ENCODE peak calls at places on chromosomes 13 and 19, in six cellular contexts. One of them, this sample, is unnamed.

GRCh38 chr19:31070676-31071075 is 278.6 kb downstream of the TSHZ3 start:
- DNase-seq in left cardiac atrium: no peak
- DNase-seq in M059J: no peak
- DNase-seq in nephron progenitor cell: no peak
- DNase-seq in right lobe of liver: no peak
- DNase-seq in osteocyte: no peak
- DNase-seq in this sample: no peak

GRCh38 chr13:110559429-110559943 is 2.0 kb downstream of the RAB20 start:
- DNase-seq in left cardiac atrium: peak
- DNase-seq in M059J: no peak
- DNase-seq in nephron progenitor cell: no peak
- DNase-seq in right lobe of liver: peak
- DNase-seq in osteocyte: no peak
- DNase-seq in this sample: no peak

GRCh38 chr19:50266896-50267295 is 62.3 kb downstream of the KCNC3 start:
- DNase-seq in left cardiac atrium: no peak
- DNase-seq in M059J: no peak
- DNase-seq in nephron progenitor cell: peak
- DNase-seq in right lobe of liver: no peak
- DNase-seq in osteocyte: no peak
- DNase-seq in this sample: peak

GRCh38 chr13:111031531-111031961 is 83.6 kb upstream of the ARHGEF7 start:
- DNase-seq in left cardiac atrium: no peak
- DNase-seq in M059J: peak
- DNase-seq in nephron progenitor cell: no peak
- DNase-seq in right lobe of liver: no peak
- DNase-seq in osteocyte: no peak
- DNase-seq in this sample: no peak

GRCh38 chr19:4559569-4559968 is at the start of gene SEMA6B:
- DNase-seq in left cardiac atrium: peak
- DNase-seq in M059J: no peak
- DNase-seq in nephron progenitor cell: no peak
- DNase-seq in right lobe of liver: no peak
- DNase-seq in osteocyte: no peak
- DNase-seq in this sample: no peak

GRCh38 chr19:43883864-43884263 is 51.2 kb downstream of the ZNF45 start:
- DNase-seq in left cardiac atrium: no peak
- DNase-seq in M059J: no peak
- DNase-seq in nephron progenitor cell: no peak
- DNase-seq in right lobe of liver: no peak
- DNase-seq in osteocyte: no peak
- DNase-seq in this sample: no peak

GRCh38 chr13:30151398-30151797 is 156.0 kb downstream of the KATNAL1 start:
- DNase-seq in left cardiac atrium: no peak
- DNase-seq in M059J: no peak
- DNase-seq in nephron progenitor cell: no peak
- DNase-seq in right lobe of liver: no peak
- DNase-seq in osteocyte: no peak
- DNase-seq in this sample: no peak

GRCh38 chr19:31149306-31149975 is 199.8 kb downstream of the TSHZ3 start:
- DNase-seq in left cardiac atrium: no peak
- DNase-seq in M059J: peak
- DNase-seq in nephron progenitor cell: no peak
- DNase-seq in right lobe of liver: no peak
- DNase-seq in osteocyte: no peak
- DNase-seq in this sample: no peak

GRCh38 chr13:50911937-50912624 is 2.5 kb downstream of the RNASEH2B start:
- DNase-seq in left cardiac atrium: peak
- DNase-seq in M059J: peak
- DNase-seq in nephron progenitor cell: peak
- DNase-seq in right lobe of liver: peak
- DNase-seq in osteocyte: peak
- DNase-seq in this sample: peak

GRCh38 chr13:65093352-65093751 is 2136.8 kb downstream of the PCDH9 start:
- DNase-seq in left cardiac atrium: no peak
- DNase-seq in M059J: no peak
- DNase-seq in nephron progenitor cell: no peak
- DNase-seq in right lobe of liver: no peak
- DNase-seq in osteocyte: no peak
- DNase-seq in this sample: no peak

GRCh38 chr13:48775285-48775684 is 121.6 kb downstream of the CYSLTR2 start:
- DNase-seq in left cardiac atrium: no peak
- DNase-seq in M059J: peak
- DNase-seq in nephron progenitor cell: no peak
- DNase-seq in right lobe of liver: no peak
- DNase-seq in osteocyte: no peak
- DNase-seq in this sample: no peak

GRCh38 chr13:54210397-54211050 is 1181.9 kb downstream of the OLFM4 start:
- DNase-seq in left cardiac atrium: no peak
- DNase-seq in M059J: peak
- DNase-seq in nephron progenitor cell: no peak
- DNase-seq in right lobe of liver: no peak
- DNase-seq in osteocyte: no peak
- DNase-seq in this sample: no peak

GRCh38 chr19:51750381-51751124 is 1.1 kb downstream of the FPR1 start:
- DNase-seq in left cardiac atrium: no peak
- DNase-seq in M059J: peak
- DNase-seq in nephron progenitor cell: no peak
- DNase-seq in right lobe of liver: no peak
- DNase-seq in osteocyte: no peak
- DNase-seq in this sample: no peak

GRCh38 chr13:21326155-21327030 is 132.7 kb downstream of the ZDHHC20 start:
- DNase-seq in left cardiac atrium: peak
- DNase-seq in M059J: no peak
- DNase-seq in nephron progenitor cell: peak
- DNase-seq in right lobe of liver: no peak
- DNase-seq in osteocyte: no peak
- DNase-seq in this sample: no peak

GRCh38 chr13:90197722-90198121 is 1149.8 kb upstream of the MIR17HG start:
- DNase-seq in left cardiac atrium: no peak
- DNase-seq in M059J: peak
- DNase-seq in nephron progenitor cell: no peak
- DNase-seq in right lobe of liver: no peak
- DNase-seq in osteocyte: no peak
- DNase-seq in this sample: no peak

GRCh38 chr13:100707818-100708740 is 33.5 kb upstream of the TMTC4 start:
- DNase-seq in left cardiac atrium: no peak
- DNase-seq in M059J: peak
- DNase-seq in nephron progenitor cell: no peak
- DNase-seq in right lobe of liver: no peak
- DNase-seq in osteocyte: no peak
- DNase-seq in this sample: no peak

GRCh38 chr19:867855-868457 is 8.5 kb downstream of the CFD start:
- DNase-seq in left cardiac atrium: no peak
- DNase-seq in M059J: no peak
- DNase-seq in nephron progenitor cell: no peak
- DNase-seq in right lobe of liver: no peak
- DNase-seq in osteocyte: no peak
- DNase-seq in this sample: no peak

This sample was measured in stimulated activated naive CD8-positive, alpha-beta T cell treated with anti-CD3 and anti-CD28 coated beads, Interleukin-15, Interleukin-2, amounts not matched to agents 100 U/mL and 50 U/mL, for 24 hours.